ENCODE peak calls at places on chromosome 6, in nine cellular contexts. J is stimulated activated CD4-positive, alpha-beta T cell treated with anti-CD3 and anti-CD28 coated beads, Interleukin-1b, Interleukin-23, amount 100 ng/mL, for 1 hour; Q is RCC 7860; F is astrocyte of the cerebellum; R is iPS DF 6.9; Z is choroid plexus epithelial cell; B is CD4-positive, alpha-beta memory T cell; O is GF-D8; X is tibial artery. U is an unnamed sample.

GRCh38 chr6:34961082-34961481 is 72.0 kb downstream of the ANKS1A start:
- DNase-seq in B (no peak), O (no peak), Z (no peak), J (no peak), R (no peak), X (no peak), Q (no peak), F (no peak), U (no peak)

GRCh38 chr6:34595332-34596090 is 39.4 kb upstream of the SPDEF start:
- DNase-seq in O (no peak), R (no peak), F (no peak), J (no peak), X (no peak), Q (no peak), Z (peak; percentile 46), B (no peak), U (peak; percentile 54)

GRCh38 chr6:62891065-62891647 is 320.1 kb upstream of the FKBP1C start:
- DNase-seq in O (peak; percentile 1), J (no peak), Z (peak; percentile 1), X (no peak), F (no peak), Q (peak; percentile 6), B (no peak), R (no peak), U (peak; percentile 33)

GRCh38 chr6:38281131-38281530 is 358.6 kb downstream of the BTBD9 start:
- DNase-seq in Z (no peak), F (peak; percentile 69), R (no peak), O (no peak), X (no peak), B (no peak), J (no peak), Q (no peak), U (no peak)

GRCh38 chr6:7529141-7529540 is 12.3 kb upstream of the DSP start:
- DNase-seq in Q (no peak), Z (no peak), R (no peak), X (no peak), J (no peak), O (no peak), F (no peak), B (no peak), U (no peak)

GRCh38 chr6:14804001-14804401 is 441.9 kb upstream of the JARID2 start:
- DNase-seq in F (no peak), Q (no peak), Z (peak; percentile 68), X (no peak), R (no peak), B (no peak), J (no peak), O (no peak), U (peak; percentile 69)

GRCh38 chr6:163667372-163668060 is 253.0 kb downstream of the QKI start:
- DNase-seq in R (no peak), B (no peak), Z (peak; percentile 86), J (no peak), X (peak; percentile 62), F (peak; percentile 15), O (peak; percentile 82), Q (no peak), U (no peak)

GRCh38 chr6:15629487-15629886 is 33.3 kb downstream of the DTNBP1 start:
- DNase-seq in X (no peak), F (no peak), B (no peak), Z (no peak), O (no peak), Q (no peak), R (no peak), J (no peak), U (no peak)

GRCh38 chr6:36843169-36843568 is 3.9 kb upstream of the CPNE5 start:
- DNase-seq in J (no peak), X (no peak), Z (no peak), Q (no peak), B (no peak), F (no peak), O (no peak), R (no peak), U (no peak)

GRCh38 chr6:156126535-156126934 is 650.6 kb upstream of the ARID1B start:
- DNase-seq in X (no peak), J (no peak), Z (no peak), O (no peak), Q (no peak), F (no peak), R (no peak), B (no peak), U (no peak)

GRCh38 chr6:75579951-75580350 is 21.7 kb upstream of the SENP6 start:
- DNase-seq in O (no peak), Q (no peak), X (no peak), F (no peak), B (no peak), Z (no peak), R (no peak), J (no peak), U (no peak)

GRCh38 chr6:157650801-157651200 is 172.2 kb upstream of the SNX9 start:
- DNase-seq in Q (no peak), F (no peak), J (no peak), O (no peak), B (no peak), Z (no peak), X (no peak), R (no peak), U (no peak)

GRCh38 chr6:52663120-52663934 is 7.6 kb upstream of the TMEM14A start:
- DNase-seq in R (peak; percentile 67), X (no peak), Z (peak; percentile 89), B (peak; percentile 59), Q (peak; percentile 59), J (no peak), F (peak; percentile 67), O (peak; percentile 28), U (peak; percentile 79)

GRCh38 chr6:22042713-22043112 is 254.1 kb downstream of the PRL start:
- DNase-seq in J (no peak), X (no peak), B (no peak), R (no peak), Z (peak; percentile 21), O (no peak), Q (peak; percentile 45), F (no peak), U (no peak)

GRCh38 chr6:37657117-37657886 is 40.4 kb downstream of the MDGA1 start:
- DNase-seq in Z (peak; percentile 36), O (no peak), Q (peak; percentile 65), J (no peak), X (no peak), B (no peak), R (no peak), F (no peak), U (peak; percentile 93)

GRCh38 chr6:109483744-109484075 is 691 bp upstream of the ZBTB24 start:
- DNase-seq in F (no peak), X (no peak), Q (no peak), Z (peak; percentile 28), O (no peak), J (no peak), B (no peak), R (no peak), U (no peak)

GRCh38 chr6:158475344-158476302 is 84.3 kb upstream of the TMEM181 start:
- DNase-seq in J (no peak), Q (peak; percentile 58), Z (peak; percentile 87), X (no peak), B (no peak), O (peak; percentile 5), R (no peak), F (no peak), U (peak; percentile 67)

GRCh38 chr6:111534366-111534765 is 51.3 kb upstream of the REV3L start:
- DNase-seq in Q (no peak), Z (peak; percentile 77), F (peak; percentile 33), B (no peak), X (no peak), J (no peak), R (no peak), O (peak; percentile 80), U (peak; percentile 83)

GRCh38 chr6:169371344-169372144 is 117.9 kb upstream of the THBS2 start:
- DNase-seq in O (no peak), R (no peak), B (no peak), F (no peak), X (no peak), Z (no peak), J (no peak), Q (no peak), U (peak; percentile 22)

GRCh38 chr6:137166247-137167098 is 7.0 kb downstream of the IL22RA2 start:
- DNase-seq in R (no peak), Q (no peak), X (no peak), O (peak; percentile 55), Z (no peak), J (no peak), F (no peak), B (no peak), U (no peak)

GRCh38 chr6:626236-626635 is 30.7 kb downstream of the HUS1B start:
- DNase-seq in Z (peak; percentile 50), O (no peak), X (no peak), R (no peak), J (no peak), F (no peak), B (no peak), Q (peak; percentile 81), U (no peak)

GRCh38 chr6:35396991-35397390 is 54.6 kb downstream of the PPARD start:
- DNase-seq in B (no peak), X (no peak), Z (no peak), F (no peak), J (no peak), R (no peak), O (no peak), Q (no peak), U (peak; percentile 39)

GRCh38 chr6:154930490-154930889 is 64.6 kb upstream of the TIAM2 start:
- DNase-seq in Q (no peak), O (no peak), B (no peak), R (no peak), Z (no peak), X (no peak), F (no peak), J (no peak), U (no peak)

GRCh38 chr6:151647871-151648639 is 154.2 kb downstream of the CCDC170 start:
- DNase-seq in F (no peak), B (no peak), O (no peak), R (peak; percentile 55), X (no peak), Q (no peak), Z (peak; percentile 15), J (no peak), U (peak; percentile 15)

GRCh38 chr6:30810813-30811329 is 66.5 kb upstream of the IER3 start:
- DNase-seq in Q (peak; percentile 28), O (no peak), X (no peak), F (no peak), R (no peak), J (no peak), B (peak; percentile 55), Z (no peak), U (peak; percentile 96)

GRCh38 chr6:113329942-113330897 is 526.9 kb upstream of the MARCKS start:
- DNase-seq in F (no peak), R (no peak), B (no peak), O (no peak), Q (no peak), J (no peak), Z (no peak), X (no peak), U (no peak)

GRCh38 chr6:70124882-70125535 is 177.9 kb downstream of the COL9A1 start:
- DNase-seq in Z (peak; percentile 15), R (no peak), B (no peak), X (no peak), O (no peak), F (no peak), J (no peak), Q (peak; percentile 31), U (peak; percentile 25)

GRCh38 chr6:28161410-28162079 is 19.9 kb downstream of the ZKSCAN8 start:
- DNase-seq in Q (no peak), R (peak; percentile 68), Z (peak; percentile 62), B (peak; percentile 81), O (peak; percentile 66), J (peak; percentile 31), F (no peak), X (peak; percentile 40), U (peak; percentile 83)

GRCh38 chr6:119676971-119677370 is 327.4 kb upstream of the MAN1A1 start:
- DNase-seq in R (no peak), B (no peak), F (no peak), O (no peak), Q (no peak), J (no peak), Z (no peak), X (no peak), U (no peak)

GRCh38 chr6:3137057-3137777 is 18.7 kb downstream of the BPHL start:
- DNase-seq in B (no peak), Q (no peak), J (no peak), X (no peak), O (no peak), F (no peak), Z (no peak), R (no peak), U (no peak)

GRCh38 chr6:138455746-138456392 is 43.4 kb downstream of the NHSL1 start:
- DNase-seq in Z (peak; percentile 44), Q (peak; percentile 5), F (peak; percentile 27), O (no peak), J (no peak), X (no peak), R (no peak), B (peak; percentile 79), U (peak; percentile 94)

U was measured in MCF 10A.